ENCODE peak calls at places on chromosomes 3 and 15, in six cellular contexts. S, R, L, F, C and P are unnamed samples.

GRCh38 chr3:142447308-142447851 is 457 bp downstream of the XRN1 start:
- DNase-seq in L (no peak), R (no peak), S (peak; percentile 19), C (peak; percentile 14), F (no peak), P (peak; percentile 41)

GRCh38 chr15:45457215-45457614 is 65.3 kb downstream of the SLC30A4 start:
- DNase-seq in R (peak; percentile 37), F (no peak), L (no peak), S (no peak), C (no peak), P (no peak)

GRCh38 chr3:6326760-6327159 is 534.2 kb upstream of the GRM7 start:
- DNase-seq in R (no peak), C (no peak), F (no peak), S (no peak), L (no peak), P (no peak)

GRCh38 chr3:188950832-188951489 is 220.8 kb upstream of the TPRG1 start:
- DNase-seq in L (no peak), R (peak; percentile 53), C (no peak), F (no peak), S (peak; percentile 32), P (no peak)

GRCh38 chr3:52400275-52400793 is 44.6 kb downstream of the SEMA3G start:
- DNase-seq in F (no peak), L (no peak), C (no peak), R (no peak), S (no peak), P (no peak)

GRCh38 chr15:59255647-59256380 is 49.2 kb downstream of the LDHAL6B start:
- DNase-seq in C (no peak), L (no peak), R (no peak), S (no peak), F (no peak), P (peak; percentile 58)

GRCh38 chr3:181709537-181710279 is 2.0 kb upstream of the SOX2 start:
- DNase-seq in R (peak; percentile 69), C (no peak), S (peak; percentile 49), L (peak; percentile 69), F (no peak), P (peak; percentile 40)

GRCh38 chr15:63969652-63970421 is 76.4 kb downstream of the DAPK2 start:
- DNase-seq in C (no peak), S (no peak), R (no peak), F (no peak), L (no peak), P (no peak)

GRCh38 chr3:141103067-141103466 is 51.9 kb downstream of the SPSB4 start:
- DNase-seq in F (no peak), C (no peak), R (no peak), L (no peak), S (no peak), P (no peak)

GRCh38 chr15:69299451-69300128 is 878 bp downstream of the PAQR5 start:
- DNase-seq in C (no peak), S (no peak), L (no peak), F (no peak), R (no peak), P (no peak)

GRCh38 chr3:277873-278272 is 81.3 kb downstream of the CHL1 start:
- DNase-seq in L (no peak), R (no peak), S (no peak), F (no peak), C (no peak), P (no peak)

GRCh38 chr3:107543666-107544065 is 20.9 kb downstream of the BBX start:
- DNase-seq in C (no peak), S (no peak), L (peak; percentile 27), R (no peak), F (no peak), P (no peak)

GRCh38 chr15:36361351-36361870 is 218.0 kb upstream of the CDIN1 start:
- DNase-seq in C (no peak), S (no peak), L (no peak), F (no peak), R (no peak), P (no peak)

GRCh38 chr3:172437713-172438112 is 10.5 kb downstream of the GHSR start:
- DNase-seq in L (no peak), R (no peak), F (no peak), C (no peak), S (no peak), P (no peak)

GRCh38 chr15:44501768-44502366 is 35.1 kb upstream of the EIF3J start:
- DNase-seq in S (no peak), L (peak; percentile 41), R (no peak), C (no peak), F (peak; percentile 12), P (no peak)

GRCh38 chr15:85551221-85551832 is 170.9 kb downstream of the AKAP13 start:
- DNase-seq in S (no peak), F (no peak), L (no peak), R (no peak), C (no peak), P (no peak)

GRCh38 chr3:142578309-142579223 is at the start of gene ATR:
- DNase-seq in S (peak; percentile 95), F (peak; percentile 83), C (peak; percentile 91), L (peak; percentile 98), R (peak; percentile 97), P (peak; percentile 96)

GRCh38 chr15:81163961-81164800 is 30.1 kb downstream of the CFAP161 start:
- DNase-seq in F (no peak), C (no peak), R (no peak), S (no peak), L (peak; percentile 48), P (no peak)

GRCh38 chr3:144522461-144522860 is 550.8 kb downstream of the DIPK2A start:
- DNase-seq in C (no peak), R (no peak), S (no peak), F (no peak), L (no peak), P (no peak)

GRCh38 chr3:63450634-63451363 is 172.7 kb downstream of the SYNPR start:
- DNase-seq in F (no peak), R (no peak), L (no peak), S (no peak), C (no peak), P (no peak)

GRCh38 chr3:59764131-59764530 is 714.3 kb upstream of the CFAP20DC start:
- DNase-seq in S (no peak), L (no peak), R (no peak), F (no peak), C (no peak), P (no peak)

GRCh38 chr3:124217542-124217941 is 225.6 kb upstream of the ROPN1 start:
- DNase-seq in R (no peak), C (no peak), L (peak; percentile 64), F (no peak), S (peak; percentile 15), P (peak; percentile 19)

GRCh38 chr3:67689806-67690205 is 35.4 kb upstream of the SUCLG2 start:
- DNase-seq in F (no peak), R (no peak), L (no peak), C (no peak), S (no peak), P (no peak)

GRCh38 chr15:94670436-94671034 is 439.2 kb downstream of the MCTP2 start:
- DNase-seq in L (peak; percentile 49), F (peak; percentile 25), R (no peak), S (no peak), C (no peak), P (no peak)

GRCh38 chr3:108125550-108126071 is 34.8 kb upstream of the CD47 start:
- DNase-seq in F (no peak), S (peak; percentile 37), C (peak; percentile 52), L (peak; percentile 99), R (peak; percentile 76), P (peak; percentile 54)

GRCh38 chr3:107589454-107589853 is 66.7 kb downstream of the BBX start:
- DNase-seq in S (no peak), L (no peak), R (no peak), F (no peak), C (no peak), P (no peak)